ENCODE peak calls at places on chromosome 15, in four cellular contexts. T is PC-3, H is lung, G is brain microvascular endothelial cell. E is an unnamed sample.

GRCh38 chr15:38226867-38227266 is 25.8 kb upstream of the SPRED1 start:
- DNase-seq in G (peak), H (peak), T (peak), E (peak)

GRCh38 chr15:39969871-39970270 is 36.0 kb downstream of the EIF2AK4 start:
- DNase-seq in G (peak), H (peak), T (no peak), E (peak)

GRCh38 chr15:62299541-62299940 is 134.5 kb upstream of the C2CD4B start:
- DNase-seq in G (no peak), H (no peak), T (no peak), E (no peak)

GRCh38 chr15:92832992-92833438 is 67.1 kb upstream of the CHD2 start:
- DNase-seq in G (no peak), H (no peak), T (no peak), E (no peak)

GRCh38 chr15:48565560-48566482 is 79.7 kb downstream of the FBN1 start:
- DNase-seq in G (peak), H (no peak), T (peak), E (peak)

GRCh38 chr15:58521293-58521991 is 89.7 kb downstream of the LIPC start:
- DNase-seq in H (peak), G (peak), T (peak), E (peak)

GRCh38 chr15:73786518-73786917 is 33.4 kb upstream of the INSYN1 start:
- DNase-seq in H (no peak), T (no peak), G (no peak), E (no peak)

GRCh38 chr15:63369766-63370165 is 11.9 kb downstream of the CA12 start:
- DNase-seq in T (no peak), H (no peak), G (no peak), E (no peak)

GRCh38 chr15:62999923-63000484 is 42.5 kb upstream of the TPM1 start:
- DNase-seq in H (no peak), G (no peak), T (no peak), E (no peak)

GRCh38 chr15:44620081-44620480 is 43.4 kb downstream of the SPG11 start:
- DNase-seq in T (no peak), G (no peak), H (no peak), E (no peak)

GRCh38 chr15:52294881-52295420 is 653 bp downstream of the MYO5C start:
- DNase-seq in G (no peak), T (peak), H (no peak), E (no peak)
- H3K27ac ChIP-seq in G (no peak), T (peak), H (no peak), E (peak)

DNA sequence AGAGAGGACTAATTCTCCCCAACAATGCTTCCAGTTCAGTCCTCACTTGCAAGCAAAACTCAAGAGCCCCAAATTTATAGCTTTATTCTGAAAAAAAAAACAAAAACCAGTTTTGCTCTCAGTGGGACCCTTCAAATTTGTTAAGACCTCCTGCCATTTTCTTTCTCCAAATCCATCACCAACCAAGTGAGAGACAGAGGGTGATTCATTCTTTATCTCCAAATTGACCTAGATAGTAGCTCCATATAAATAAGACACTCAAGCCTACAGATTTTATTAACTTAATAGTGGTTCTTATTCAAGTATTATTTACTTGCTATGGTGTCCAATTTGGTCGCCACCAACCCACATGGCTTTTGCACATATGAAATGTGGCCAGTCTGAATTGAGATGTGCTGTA is 195.8 kb downstream of the RORA start:
- DNase-seq in G (no peak), T (no peak), H (no peak), E (no peak)
- H3K27ac ChIP-seq in G (no peak), T (no peak), H (no peak), E (no peak)

GRCh38 chr15:69145149-69145693 is 15.2 kb upstream of the GLCE start:
- DNase-seq in T (no peak), G (no peak), H (no peak), E (no peak)

GRCh38 chr15:69145694-69146492 is 14.5 kb upstream of the GLCE start:
- DNase-seq in T (no peak), G (no peak), H (no peak), E (no peak)

GRCh38 chr15:69149163-69149562 is 11.3 kb upstream of the GLCE start:
- DNase-seq in T (no peak), H (no peak), G (no peak), E (no peak)

GRCh38 chr15:69148465-69148864 is 12.0 kb upstream of the GLCE start:
- DNase-seq in T (no peak), G (no peak), H (no peak), E (no peak)

GRCh38 chr15:69146724-69147435 is 13.6 kb upstream of the GLCE start:
- DNase-seq in H (no peak), T (no peak), G (no peak), E (no peak)
- H3K27ac ChIP-seq in H (no peak), T (no peak), G (no peak), E (no peak)

GRCh38 chr15:77515613-77516012 is 94.9 kb downstream of the HMG20A start:
- DNase-seq in G (no peak), T (no peak), H (no peak), E (no peak)
- H3K27ac ChIP-seq in G (no peak), T (no peak), H (no peak), E (no peak)

DNA sequence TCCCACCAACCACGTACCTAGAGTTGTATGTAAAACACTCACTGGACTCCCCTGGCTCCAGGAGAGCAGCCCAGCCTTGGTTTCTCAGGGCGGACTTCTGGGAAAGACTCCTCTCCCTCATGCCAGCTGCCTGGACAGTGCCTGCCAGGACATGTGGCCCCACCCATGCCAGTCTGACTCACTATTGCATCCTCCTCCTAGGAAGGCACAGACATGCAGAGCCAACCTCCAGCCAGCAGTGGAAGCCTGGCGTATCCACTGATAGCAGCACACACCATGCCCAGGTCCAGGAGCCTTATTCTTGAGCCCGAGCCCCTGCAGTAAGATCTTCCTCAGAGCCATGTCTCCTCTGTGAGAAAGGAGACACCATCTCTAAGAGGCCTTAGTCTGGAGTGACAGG is 8.6 kb downstream of the PKM start:
- DNase-seq in H (no peak), T (peak), G (no peak), E (peak)
- H3K27ac ChIP-seq in H (peak), T (peak), G (no peak), E (peak)

GRCh38 chr15:69074011-69074842 is 59.7 kb downstream of the NOX5 start:
- DNase-seq in T (peak), G (peak), H (peak), E (no peak)
- H3K27ac ChIP-seq in T (peak), G (no peak), H (peak), E (no peak)

GRCh38 chr15:76338555-76339301 is 2.2 kb downstream of the ISL2 start:
- DNase-seq in T (no peak), H (no peak), G (no peak), E (no peak)
- H3K27ac ChIP-seq in T (no peak), H (no peak), G (no peak), E (no peak)